ENCODE peak calls at places on chromosomes 11 and 22, in seven cellular contexts. H is GM23248, W is WERI-Rb-1, F is sigmoid colon, N is A549, R is IMR-90, Y is left ventricle myocardium inferior. T is an unnamed sample.

GRCh38 chr11:62805991-62806441 is 776 bp upstream of the NXF1 start:
- DNase-seq in H (peak; percentile 45), W (peak; percentile 27), F (no peak), N (no peak), R (no peak), Y (no peak), T (no peak)

GRCh38 chr11:70324354-70325115 is 54.0 kb downstream of the PPFIA1 start:
- DNase-seq in H (peak; percentile 23), W (no peak), F (no peak), N (no peak), R (no peak), Y (no peak), T (no peak)

GRCh38 chr11:69297926-69298777 is 4.2 kb downstream of the MYEOV start:
- DNase-seq in H (peak; percentile 86), W (no peak), F (peak; percentile 83), N (peak; percentile 76), R (peak; percentile 82), Y (peak; percentile 82), T (peak; percentile 60)

GRCh38 chr11:1305558-1306056 is 3.8 kb downstream of the TOLLIP start:
- DNase-seq in H (no peak), W (no peak), F (no peak), N (no peak), R (no peak), Y (no peak), T (no peak)

GRCh38 chr11:1862588-1863351 is 9.9 kb downstream of the LSP1 start:
- DNase-seq in H (peak; percentile 58), W (no peak), F (no peak), N (peak; percentile 40), R (no peak), Y (peak; percentile 30), T (no peak)

GRCh38 chr11:124793466-124794278 is 6.5 kb downstream of the MSANTD2 start:
- DNase-seq in H (peak; percentile 70), W (peak; percentile 20), F (no peak), N (peak; percentile 40), R (peak; percentile 40), Y (no peak), T (no peak)

GRCh38 chr11:33065445-33066178 is 26.2 kb downstream of the TCP11L1 start:
- DNase-seq in H (peak; percentile 67), W (peak; percentile 79), F (peak; percentile 82), N (peak; percentile 56), R (peak; percentile 64), Y (peak; percentile 57), T (no peak)

GRCh38 chr11:62141111-62142042 is 17.6 kb downstream of the INCENP start:
- DNase-seq in H (no peak), W (no peak), F (no peak), N (no peak), R (no peak), Y (no peak), T (no peak)

GRCh38 chr11:1281974-1282365 is 27.5 kb downstream of the TOLLIP start:
- DNase-seq in H (peak; percentile 47), W (no peak), F (no peak), N (no peak), R (no peak), Y (no peak), T (no peak)

GRCh38 chr11:2834893-2835767 is 50.4 kb downstream of the CDKN1C start:
- DNase-seq in H (no peak), W (no peak), F (no peak), N (no peak), R (peak; percentile 54), Y (no peak), T (peak; percentile 29)

GRCh38 chr11:2647167-2647566 is 52.6 kb downstream of the KCNQ1OT1 start:
- DNase-seq in H (no peak), W (no peak), F (no peak), N (no peak), R (no peak), Y (no peak), T (no peak)

GRCh38 chr11:95680169-95680929 is 109.2 kb downstream of the FAM76B start:
- DNase-seq in H (peak; percentile 90), W (no peak), F (no peak), N (no peak), R (peak; percentile 85), Y (no peak), T (no peak)

GRCh38 chr11:19953909-19954308 is 206.4 kb downstream of the DBX1 start:
- DNase-seq in H (peak; percentile 84), W (peak; percentile 53), F (no peak), N (peak; percentile 64), R (peak; percentile 91), Y (no peak), T (peak; percentile 34)

GRCh38 chr22:49936018-49936972 is 17.9 kb downstream of the CRELD2 start:
- DNase-seq in H (peak; percentile 90), W (peak; percentile 84), F (peak; percentile 97), N (no peak), R (peak; percentile 86), Y (peak; percentile 93), T (no peak)
- H3K27ac ChIP-seq in H (no peak overlapping the region), W (peak overlapping the region; percentile 87), F (peak overlapping the region; percentile 88), N (peak overlapping the region; percentile 96), R (peak overlapping the region; percentile 25), Y (peak overlapping the region; percentile 97), T (no peak overlapping the region)

DNA sequence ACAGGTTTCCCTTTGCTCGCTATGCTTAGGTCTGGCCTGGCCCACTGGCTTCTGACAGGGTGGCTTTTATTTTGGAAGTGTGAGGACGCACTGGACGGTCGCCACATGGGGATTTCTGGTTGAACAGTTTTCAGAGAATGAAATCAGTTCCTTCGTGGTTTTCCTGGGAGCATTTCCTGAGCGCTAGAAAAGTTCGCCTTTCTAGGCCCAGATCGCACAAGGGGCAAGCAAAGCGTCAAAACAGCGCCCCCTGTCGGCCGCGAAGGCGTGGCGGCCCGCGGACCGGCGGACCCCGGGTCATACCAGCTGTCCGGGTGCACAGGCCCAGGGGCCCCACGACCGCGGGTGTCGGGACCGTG is 12.7 kb upstream of the CYP2R1 start:
- DNase-seq in H (peak; percentile 74), W (peak; percentile 50), F (peak; percentile 88), N (peak; percentile 58), R (peak; percentile 25), Y (peak; percentile 87), T (no peak)
- H3K27ac ChIP-seq in H (no peak overlapping the region), W (no peak overlapping the region), F (peak overlapping the region; percentile 30), N (peak overlapping the region; percentile 86), R (no peak overlapping the region), Y (no peak overlapping the region), T (no peak overlapping the region)

DNA sequence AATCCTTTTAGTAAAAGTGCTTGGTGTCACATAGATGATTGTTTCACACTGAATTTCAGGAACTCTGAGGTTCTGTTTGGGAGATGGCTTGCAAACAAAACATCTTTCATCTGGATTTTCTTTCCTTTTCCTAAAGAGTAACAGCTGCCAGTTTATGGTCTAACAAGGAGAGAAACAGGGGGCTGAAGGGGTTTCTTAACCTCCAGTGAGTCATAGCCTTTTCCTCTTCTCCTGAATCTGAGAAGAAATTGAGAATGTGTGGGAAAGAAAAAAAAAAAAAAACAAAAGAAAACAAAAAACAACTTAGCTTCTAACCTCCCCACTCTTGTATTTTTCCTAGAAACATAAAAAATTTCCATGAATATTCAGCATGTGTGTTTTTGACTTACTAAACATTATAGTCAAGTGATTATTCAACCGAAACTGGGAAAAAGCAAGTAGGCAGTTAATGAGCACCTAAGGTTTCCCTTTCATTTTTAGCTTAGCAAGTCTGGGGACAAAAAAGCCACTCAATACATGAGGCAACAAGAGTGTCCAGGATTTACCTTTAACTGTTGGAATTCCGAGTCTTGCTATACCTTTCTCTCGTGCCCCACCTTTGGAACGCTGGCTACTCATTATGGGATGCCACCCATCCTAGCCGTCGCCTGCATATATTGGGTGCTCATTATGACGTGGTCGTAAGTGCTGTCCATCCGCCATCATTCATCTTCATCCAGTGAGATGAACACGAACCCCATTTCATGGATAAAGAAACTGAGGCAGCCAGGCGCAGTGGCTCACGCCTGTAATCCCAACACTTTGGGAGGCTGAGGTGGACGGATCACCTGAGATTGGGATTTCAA is 2.3 kb downstream of the ASPHD2 start:
- DNase-seq in H (no peak), W (no peak), F (no peak), N (no peak), R (no peak), Y (no peak), T (no peak)
- H3K27ac ChIP-seq in H (no peak overlapping the region), W (no peak overlapping the region), F (no peak overlapping the region), N (no peak overlapping the region), R (no peak overlapping the region), Y (no peak overlapping the region), T (no peak overlapping the region)

DNA sequence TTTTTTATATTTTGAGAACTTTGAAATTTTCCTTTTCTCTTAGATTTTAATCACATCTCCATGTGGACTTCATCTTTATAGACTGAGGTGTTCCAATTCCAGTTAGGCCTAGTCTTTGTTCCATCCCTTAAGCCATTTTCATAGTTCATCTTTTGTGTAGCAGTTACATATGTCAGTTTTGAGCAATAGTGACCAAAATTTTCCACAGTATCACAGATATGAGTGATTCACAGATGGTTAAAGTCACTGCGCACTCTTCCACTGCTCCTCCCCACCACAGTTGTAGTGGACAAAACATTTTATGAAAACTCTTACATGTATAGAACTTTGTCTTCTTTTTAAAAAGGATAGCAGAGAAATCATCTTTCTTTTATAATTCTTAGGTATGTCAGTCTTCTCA is 42.8 kb downstream of the YAP1 start:
- DNase-seq in H (peak; percentile 38), W (no peak), F (no peak), N (no peak), R (no peak), Y (no peak), T (no peak)
- H3K27ac ChIP-seq in H (peak overlapping the region; percentile 1), W (no peak overlapping the region), F (no peak overlapping the region), N (no peak overlapping the region), R (no peak overlapping the region), Y (no peak overlapping the region), T (no peak overlapping the region)

DNA sequence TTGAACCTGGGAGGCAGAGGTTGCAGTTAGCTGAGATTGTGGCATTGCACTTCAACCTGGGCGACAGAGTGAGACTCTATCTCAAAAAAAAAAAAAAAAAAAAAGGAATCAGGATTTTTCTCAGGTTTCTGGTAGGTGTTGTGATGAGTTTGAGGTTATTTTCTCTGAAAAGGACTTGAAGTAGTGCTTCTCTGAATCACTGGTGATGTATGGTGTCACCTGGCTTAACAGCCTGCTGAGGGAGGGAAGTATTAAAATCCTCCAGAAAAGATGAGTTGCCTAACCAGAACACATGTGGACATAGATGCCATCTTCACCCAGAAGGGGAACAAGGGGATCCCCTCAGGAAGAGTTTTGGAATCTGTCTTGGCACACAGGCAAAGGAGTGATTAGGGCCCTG is 20.1 kb downstream of the SMARCB1 start:
- DNase-seq in H (no peak), W (no peak), F (no peak), N (no peak), R (no peak), Y (no peak), T (no peak)
- H3K27ac ChIP-seq in H (no peak overlapping the region), W (no peak overlapping the region), F (no peak overlapping the region), N (no peak overlapping the region), R (no peak overlapping the region), Y (no peak overlapping the region), T (no peak overlapping the region)

DNA sequence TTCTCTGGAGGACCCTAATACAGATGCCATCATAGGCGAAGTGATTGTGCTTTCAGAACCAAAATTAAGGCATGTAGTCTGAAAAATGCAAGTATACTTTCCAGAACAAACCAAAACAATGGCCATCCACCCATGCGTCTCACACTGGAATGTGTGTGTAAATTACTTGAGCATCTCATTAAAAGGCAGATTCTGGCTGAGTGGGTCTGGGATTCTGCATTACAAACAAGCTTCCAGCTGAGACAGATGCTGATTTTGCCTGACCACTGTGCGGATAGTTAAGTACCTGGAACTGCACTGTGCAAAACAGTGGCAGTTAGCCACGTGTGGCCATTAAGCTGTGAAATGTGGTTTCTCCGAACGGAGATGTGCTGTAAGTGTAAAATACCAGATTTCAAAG is 26.2 kb downstream of the RRP7A start:
- DNase-seq in H (no peak), W (no peak), F (no peak), N (no peak), R (no peak), Y (no peak), T (no peak)
- H3K27ac ChIP-seq in H (no peak overlapping the region), W (no peak overlapping the region), F (no peak overlapping the region), N (no peak overlapping the region), R (no peak overlapping the region), Y (no peak overlapping the region), T (no peak overlapping the region)

GRCh38 chr22:24149191-24149590 is 32.1 kb upstream of the SUSD2 start:
- DNase-seq in H (no peak), W (no peak), F (no peak), N (no peak), R (no peak), Y (no peak), T (no peak)
- H3K27ac ChIP-seq in H (no peak overlapping the region), W (no peak overlapping the region), F (peak overlapping the region; percentile 73), N (no peak overlapping the region), R (no peak overlapping the region), Y (peak overlapping the region; percentile 91), T (no peak overlapping the region)

T was measured in epithelial cell of prostate.